ENCODE peak calls at places on chromosomes 13 and 19, in eight cellular contexts. F is cardiac muscle cell, W is IMR-90, E is HCEC 1CT, V is activated T-cell treated with anti-CD3 and anti-CD28 coated beads for 1 hour, B is progenitor cell of endocrine pancreas, I is islet precursor cell, P is GM03348. U is an unnamed sample.

GRCh38 chr13:20258963-20259288 is 26.8 kb upstream of the GJB6 start:
- DNase-seq in F (no peak), W (no peak), E (no peak), V (no peak), B (no peak), I (no peak), P (no peak), U (no peak)

GRCh38 chr19:49581007-49581508 is at the start of gene PRRG2:
- DNase-seq in F (no peak), W (no peak), E (no peak), V (no peak), B (no peak), I (no peak), P (no peak), U (no peak)

GRCh38 chr19:36489920-36490415 is 607 bp upstream of the ZNF566 start:
- DNase-seq in F (peak), W (peak), E (peak), V (peak), B (no peak), I (peak), P (peak), U (peak)

GRCh38 chr19:19296953-19297689 is 23.2 kb downstream of the SUGP1 start:
- DNase-seq in F (no peak), W (no peak), E (no peak), V (no peak), B (no peak), I (no peak), P (no peak), U (no peak)

GRCh38 chr19:1811472-1811894 is 593 bp downstream of the ATP8B3 start:
- DNase-seq in F (peak), W (peak), E (peak), V (peak), B (no peak), I (peak), P (peak), U (peak)

GRCh38 chr19:32811151-32811550 is 58.4 kb downstream of the SLC7A9 start:
- DNase-seq in F (no peak), W (no peak), E (no peak), V (no peak), B (no peak), I (no peak), P (no peak), U (no peak)

GRCh38 chr19:19214892-19215291 is 3.1 kb downstream of the NCAN start:
- DNase-seq in F (peak), W (peak), E (no peak), V (no peak), B (peak), I (peak), P (peak), U (no peak)

GRCh38 chr19:16821081-16821480 is 8.1 kb upstream of the SIN3B start:
- DNase-seq in F (no peak), W (no peak), E (no peak), V (no peak), B (no peak), I (peak), P (no peak), U (no peak)

GRCh38 chr19:570315-570714 is 2.1 kb upstream of the BSG start:
- DNase-seq in F (no peak), W (no peak), E (no peak), V (no peak), B (no peak), I (no peak), P (no peak), U (no peak)

GRCh38 chr13:44218501-44219240 is 155.0 kb upstream of the SERP2 start:
- DNase-seq in F (no peak), W (no peak), E (no peak), V (no peak), B (no peak), I (no peak), P (no peak), U (no peak)

GRCh38 chr19:29084266-29084665 is 128.7 kb downstream of the UQCRFS1 start:
- DNase-seq in F (peak), W (no peak), E (no peak), V (no peak), B (peak), I (peak), P (peak), U (no peak)

GRCh38 chr13:87736849-87737400 is 65.8 kb downstream of the SLITRK5 start:
- DNase-seq in F (no peak), W (no peak), E (peak), V (no peak), B (no peak), I (no peak), P (no peak), U (no peak)

GRCh38 chr19:4015705-4016402 is 8.3 kb downstream of the PIAS4 start:
- DNase-seq in F (no peak), W (no peak), E (no peak), V (no peak), B (no peak), I (peak), P (no peak), U (no peak)

U was measured in spleen.